ENCODE peak calls at places on chromosomes 5 and 9, in ten cellular contexts. One of them, this sample, is unnamed.

GRCh38 chr5:81761970-81762369 is 11.1 kb upstream of the SSBP2 start:
- DNase-seq in choroid plexus epithelial cell: no peak
- DNase-seq in activated T-helper 1 cell treated with Interleukin-2 at 50 U/mL for 16 hours: no peak
- DNase-seq in neural crest cell: no peak
- DNase-seq in endothelial cell: no peak
- DNase-seq in left lung: no peak
- DNase-seq in amniotic stem cell: no peak
- DNase-seq in activated T-cell treated with anti-CD3 and anti-CD28 coated beads, Interleukin-2, amount 50 U/mL, for 24 hours: no peak
- DNase-seq in pancreas: no peak
- DNase-seq in thoracic aorta: no peak
- DNase-seq in this sample: no peak

GRCh38 chr9:15725953-15726352 is 173.1 kb downstream of the CCDC171 start:
- DNase-seq in endothelial cell: no peak
- DNase-seq in thoracic aorta: no peak
- DNase-seq in choroid plexus epithelial cell: no peak
- DNase-seq in amniotic stem cell: no peak
- DNase-seq in activated T-cell treated with anti-CD3 and anti-CD28 coated beads, Interleukin-2, amount 50 U/mL, for 24 hours: no peak
- DNase-seq in activated T-helper 1 cell treated with Interleukin-2 at 50 U/mL for 16 hours: no peak
- DNase-seq in left lung: no peak
- DNase-seq in neural crest cell: no peak
- DNase-seq in pancreas: no peak
- DNase-seq in this sample: no peak

GRCh38 chr5:133147815-133148634 is 96.2 kb downstream of the HSPA4 start:
- DNase-seq in activated T-helper 1 cell treated with Interleukin-2 at 50 U/mL for 16 hours: no peak
- DNase-seq in pancreas: no peak
- DNase-seq in endothelial cell: no peak
- DNase-seq in left lung: no peak
- DNase-seq in thoracic aorta: no peak
- DNase-seq in amniotic stem cell: no peak
- DNase-seq in neural crest cell: no peak
- DNase-seq in activated T-cell treated with anti-CD3 and anti-CD28 coated beads, Interleukin-2, amount 50 U/mL, for 24 hours: no peak
- DNase-seq in choroid plexus epithelial cell: peak
- DNase-seq in this sample: no peak

GRCh38 chr5:122403965-122404364 is 91.9 kb downstream of the SNCAIP start:
- DNase-seq in thoracic aorta: no peak
- DNase-seq in choroid plexus epithelial cell: no peak
- DNase-seq in pancreas: no peak
- DNase-seq in endothelial cell: no peak
- DNase-seq in amniotic stem cell: no peak
- DNase-seq in activated T-helper 1 cell treated with Interleukin-2 at 50 U/mL for 16 hours: no peak
- DNase-seq in activated T-cell treated with anti-CD3 and anti-CD28 coated beads, Interleukin-2, amount 50 U/mL, for 24 hours: no peak
- DNase-seq in left lung: no peak
- DNase-seq in neural crest cell: no peak
- DNase-seq in this sample: no peak

GRCh38 chr9:16720386-16720785 is 150.1 kb downstream of the BNC2 start:
- DNase-seq in amniotic stem cell: no peak
- DNase-seq in pancreas: no peak
- DNase-seq in choroid plexus epithelial cell: no peak
- DNase-seq in thoracic aorta: no peak
- DNase-seq in activated T-cell treated with anti-CD3 and anti-CD28 coated beads, Interleukin-2, amount 50 U/mL, for 24 hours: no peak
- DNase-seq in neural crest cell: no peak
- DNase-seq in activated T-helper 1 cell treated with Interleukin-2 at 50 U/mL for 16 hours: no peak
- DNase-seq in endothelial cell: no peak
- DNase-seq in left lung: no peak
- DNase-seq in this sample: no peak

GRCh38 chr5:109223521-109223920 is 186.3 kb downstream of the PJA2 start:
- DNase-seq in left lung: no peak
- DNase-seq in pancreas: no peak
- DNase-seq in amniotic stem cell: no peak
- DNase-seq in thoracic aorta: no peak
- DNase-seq in activated T-helper 1 cell treated with Interleukin-2 at 50 U/mL for 16 hours: no peak
- DNase-seq in activated T-cell treated with anti-CD3 and anti-CD28 coated beads, Interleukin-2, amount 50 U/mL, for 24 hours: no peak
- DNase-seq in choroid plexus epithelial cell: peak
- DNase-seq in endothelial cell: no peak
- DNase-seq in neural crest cell: peak
- DNase-seq in this sample: no peak

GRCh38 chr5:80755634-80756033 is 100.9 kb upstream of the DHFR start:
- DNase-seq in neural crest cell: no peak
- DNase-seq in amniotic stem cell: no peak
- DNase-seq in activated T-helper 1 cell treated with Interleukin-2 at 50 U/mL for 16 hours: no peak
- DNase-seq in thoracic aorta: no peak
- DNase-seq in pancreas: no peak
- DNase-seq in choroid plexus epithelial cell: peak
- DNase-seq in endothelial cell: no peak
- DNase-seq in activated T-cell treated with anti-CD3 and anti-CD28 coated beads, Interleukin-2, amount 50 U/mL, for 24 hours: peak
- DNase-seq in left lung: no peak
- DNase-seq in this sample: peak

GRCh38 chr5:8944005-8944404 is 601.9 kb downstream of the SEMA5A start:
- DNase-seq in activated T-helper 1 cell treated with Interleukin-2 at 50 U/mL for 16 hours: no peak
- DNase-seq in activated T-cell treated with anti-CD3 and anti-CD28 coated beads, Interleukin-2, amount 50 U/mL, for 24 hours: no peak
- DNase-seq in amniotic stem cell: no peak
- DNase-seq in left lung: no peak
- DNase-seq in endothelial cell: no peak
- DNase-seq in neural crest cell: no peak
- DNase-seq in thoracic aorta: no peak
- DNase-seq in choroid plexus epithelial cell: peak
- DNase-seq in pancreas: no peak
- DNase-seq in this sample: no peak

GRCh38 chr5:170525450-170526211 is 21.8 kb downstream of the KCNIP1 start:
- DNase-seq in neural crest cell: no peak
- DNase-seq in endothelial cell: no peak
- DNase-seq in amniotic stem cell: no peak
- DNase-seq in thoracic aorta: no peak
- DNase-seq in pancreas: no peak
- DNase-seq in activated T-helper 1 cell treated with Interleukin-2 at 50 U/mL for 16 hours: no peak
- DNase-seq in activated T-cell treated with anti-CD3 and anti-CD28 coated beads, Interleukin-2, amount 50 U/mL, for 24 hours: no peak
- DNase-seq in left lung: no peak
- DNase-seq in choroid plexus epithelial cell: no peak
- DNase-seq in this sample: no peak